ENCODE peak calls at places on chromosome 4, in five cellular contexts. L, C, B, H and G are unnamed samples.

GRCh38 chr4:168585168-168586091 is 88.6 kb downstream of the PALLD start:
- DNase-seq in L (no peak), C (peak), B (peak), H (no peak), G (peak)

GRCh38 chr4:108335081-108335480 is 166.3 kb upstream of the LEF1 start:
- DNase-seq in L (no peak), C (no peak), B (no peak), H (no peak), G (no peak)

GRCh38 chr4:185471235-185472062 is at the start of gene CCDC110:
- DNase-seq in L (peak), C (peak), B (peak), H (peak), G (peak)

GRCh38 chr4:184932343-184932742 is 85.9 kb upstream of the HELT start:
- DNase-seq in L (no peak), C (peak), B (no peak), H (no peak), G (no peak)

GRCh38 chr4:93828332-93828829 is at the start of gene ATOH1:
- DNase-seq in L (no peak), C (no peak), B (no peak), H (no peak), G (no peak)

GRCh38 chr4:951186-951585 is 18.9 kb downstream of the TMEM175 start:
- DNase-seq in L (no peak), C (peak), B (no peak), H (no peak), G (no peak)

GRCh38 chr4:105896461-105896939 is 1.2 kb downstream of the NPNT start:
- DNase-seq in L (no peak), C (no peak), B (no peak), H (peak), G (no peak)

GRCh38 chr4:147839651-147840050 is 107.8 kb downstream of the ARHGAP10 start:
- DNase-seq in L (no peak), C (no peak), B (no peak), H (no peak), G (no peak)

GRCh38 chr4:109434007-109434792 is 585 bp downstream of the SEC24B start:
- DNase-seq in L (peak), C (peak), B (peak), H (no peak), G (no peak)

GRCh38 chr4:91826186-91826585 is 477.6 kb upstream of the GRID2 start:
- DNase-seq in L (no peak), C (no peak), B (no peak), H (no peak), G (no peak)

GRCh38 chr4:130035391-130035790 is 939.4 kb downstream of the C4orf33 start:
- DNase-seq in L (no peak), C (no peak), B (no peak), H (no peak), G (no peak)

GRCh38 chr4:119070301-119070700 is 65.3 kb upstream of the MYOZ2 start:
- DNase-seq in L (no peak), C (no peak), B (no peak), H (no peak), G (no peak)

GRCh38 chr4:64341711-64342110 is 67.5 kb downstream of the TECRL start:
- DNase-seq in L (no peak), C (no peak), B (no peak), H (no peak), G (no peak)

GRCh38 chr4:169604131-169604900 is 8.1 kb downstream of the NEK1 start:
- DNase-seq in L (no peak), C (no peak), B (peak), H (no peak), G (no peak)

GRCh38 chr4:6441202-6441582 is 31.2 kb downstream of the PPP2R2C start:
- DNase-seq in L (no peak), C (no peak), B (no peak), H (no peak), G (no peak)